ENCODE peak calls at places on chromosomes 13 and 19, in nine cellular contexts. G is body of pancreas; Y is breast epithelium; M is Karpas-422; K is cardiac muscle cell; I is CD8-positive, alpha-beta memory T cell; F is aorta; S is naive thymus-derived CD4-positive, alpha-beta T cell; A is mesenchymal stem cell. C is an unnamed sample. For H3K36me3, the result is how much of the 10 kb centered on the place peaks cover.

GRCh38 chr13:80339841-80340642 is 884 bp downstream of the SPRY2 start:
- DNase-seq in A (peak), I (no peak), S (no peak), G (peak), M (no peak), Y (no peak), K (peak), F (peak), C (peak)

GRCh38 chr19:4373601-4374441 is 26.5 kb downstream of the SH3GL1 start:
- DNase-seq in S (no peak), F (peak), A (peak), M (no peak), Y (no peak), G (no peak), K (peak), I (no peak), C (no peak)

GRCh38 chr13:25171517-25172302 is at the start of gene AMER2:
- DNase-seq in A (peak), I (no peak), K (peak), G (peak), Y (no peak), F (no peak), M (no peak), S (no peak), C (peak)

GRCh38 chr19:33195711-33196347 is 1.7 kb downstream of the LRP3 start:
- DNase-seq in A (no peak), S (no peak), K (no peak), M (no peak), F (no peak), Y (no peak), I (no peak), G (no peak), C (no peak)

GRCh38 chr13:73792796-73793195 is 341.4 kb downstream of the KLF12 start:
- DNase-seq in Y (no peak), K (no peak), S (no peak), I (no peak), F (no peak), G (no peak), M (no peak), A (no peak), C (no peak)

GRCh38 chr19:4471400-4472173 is 510 bp upstream of the HDGFL2 start:
- DNase-seq in K (peak), S (peak), A (peak), M (peak), I (peak), G (peak), Y (peak), F (peak), C (peak)

GRCh38 chr13:24147570-24147963 is 13.0 kb upstream of the SPATA13 start:
- DNase-seq in Y (no peak), S (no peak), K (no peak), G (no peak), M (no peak), A (no peak), F (no peak), I (no peak), C (no peak)

GRCh38 chr13:24032252-24032651 is 128.3 kb upstream of the SPATA13 start:
- DNase-seq in G (no peak), A (peak), F (no peak), S (no peak), I (no peak), K (peak), M (no peak), Y (no peak), C (peak)

GRCh38 chr13:66933994-66934393 is 296.1 kb downstream of the PCDH9 start:
- DNase-seq in S (no peak), K (peak), M (no peak), I (no peak), A (peak), G (no peak), Y (no peak), F (no peak), C (peak)

GRCh38 chr13:74145249-74145970 is 11.2 kb upstream of the KLF12 start:
- DNase-seq in M (no peak), I (no peak), S (no peak), F (no peak), A (peak), Y (no peak), G (no peak), K (peak), C (peak)

GRCh38 chr13:50386527-50387123 is 371.4 kb downstream of the KCNRG start:
- DNase-seq in A (peak), I (no peak), F (no peak), S (no peak), G (no peak), Y (no peak), M (no peak), K (peak), C (peak)

GRCh38 chr19:11856568-11857264 is 8.2 kb downstream of the ZNF439 start:
- DNase-seq in A (no peak), I (no peak), S (no peak), Y (no peak), M (no peak), F (no peak), K (no peak), G (no peak), C (no peak)

GRCh38 chr19:50292216-50292827 is 36.9 kb downstream of the KCNC3 start:
- DNase-seq in G (no peak), I (no peak), K (no peak), M (no peak), S (no peak), Y (no peak), F (no peak), A (no peak), C (no peak)

GRCh38 chr19:45526143-45526542 is 18.9 kb downstream of the VASP start:
- DNase-seq in F (no peak), A (peak), Y (no peak), K (peak), M (no peak), S (no peak), G (peak), I (no peak), C (peak)

GRCh38 chr19:57803594-57804325 is 11.0 kb downstream of the ZNF552 start:
- DNase-seq in Y (no peak), F (peak), G (no peak), A (peak), I (no peak), M (no peak), S (no peak), K (peak), C (peak)

GRCh38 chr13:80712026-80712425 is 371.1 kb upstream of the SPRY2 start:
- DNase-seq in F (no peak), Y (no peak), A (no peak), M (no peak), K (peak), S (no peak), G (no peak), I (no peak), C (no peak)

GRCh38 chr13:46648166-46648607 is 95.2 kb downstream of the LRCH1 start:
- DNase-seq in A (peak), Y (no peak), S (peak), G (peak), F (no peak), M (no peak), K (no peak), I (no peak), C (no peak)
- H3K36me3 ChIP-seq in A (under half), Y (under half), S (under half), G (under half), F (under half), M (under half), K (under half), I (under half), C (under half)

GRCh38 chr19:19502281-19502680 is 13.1 kb downstream of the TSSK6 start:
- DNase-seq in G (no peak), Y (no peak), S (no peak), I (no peak), A (no peak), F (no peak), M (no peak), K (no peak), C (no peak)
- H3K36me3 ChIP-seq in G (under half), Y (under half), S (under half), I (half or more), A (half or more), F (under half), M (under half), K (half or more), C (under half)

GRCh38 chr19:6260912-6261636 is 18.7 kb downstream of the MLLT1 start:
- DNase-seq in I (no peak), M (peak), A (peak), Y (no peak), F (no peak), S (peak), K (no peak), G (peak), C (no peak)
- H3K36me3 ChIP-seq in I (under half), M (under half), A (half or more), Y (under half), F (under half), S (under half), K (under half), G (under half), C (under half)

GRCh38 chr13:30845297-30846214 is 60.5 kb upstream of the MEDAG start:
- DNase-seq in G (no peak), I (no peak), F (no peak), S (no peak), Y (no peak), M (no peak), A (peak), K (no peak), C (no peak)
- H3K36me3 ChIP-seq in G (under half), I (under half), F (under half), S (under half), Y (under half), M (under half), A (under half), K (under half), C (under half)

C was measured in astrocyte.